ENCODE peak calls at places on chromosome 12, in five cellular contexts. M is body of pancreas, I is gastrocnemius medialis, B is choroid plexus epithelial cell, P is LNCaP clone FGC. S is an unnamed sample.

GRCh38 chr12:104177663-104178501 is 37.7 kb upstream of the TXNRD1 start:
- DNase-seq in M (peak), P (no peak), I (peak), B (peak), S (peak)

GRCh38 chr12:85280138-85280983 is at the start of gene ALX1:
- DNase-seq in B (peak), I (no peak), M (no peak), P (no peak), S (peak)

GRCh38 chr12:93173178-93173957 is 204.4 kb upstream of the NUDT4 start:
- DNase-seq in I (no peak), B (peak), M (no peak), P (no peak), S (peak)

GRCh38 chr12:113191236-113191635 is 5.7 kb downstream of the RITA1 start:
- DNase-seq in B (no peak), P (no peak), I (no peak), M (no peak), S (no peak)

GRCh38 chr12:6360578-6361490 is 14.5 kb downstream of the SCNN1A start:
- DNase-seq in M (no peak), I (no peak), B (no peak), P (no peak), S (no peak)

GRCh38 chr12:54680374-54680773 is 32.2 kb upstream of the DCD start:
- DNase-seq in I (no peak), P (no peak), M (peak), B (peak), S (peak)

GRCh38 chr12:43882578-43883178 is 46.8 kb downstream of the TMEM117 start:
- DNase-seq in P (peak), M (peak), B (peak), I (no peak), S (peak)

GRCh38 chr12:52837341-52837741 is 3.2 kb upstream of the KRT79 start:
- DNase-seq in B (peak), P (no peak), I (no peak), M (no peak), S (peak)

GRCh38 chr12:113241191-113242017 is 20.1 kb downstream of the TPCN1 start:
- DNase-seq in B (peak), P (no peak), I (peak), M (peak), S (peak)

GRCh38 chr12:111216387-111217159 is 152.3 kb downstream of the PHETA1 start:
- DNase-seq in I (no peak), P (no peak), B (no peak), M (no peak), S (no peak)

GRCh38 chr12:96880220-96880619 is 26.8 kb upstream of the NEDD1 start:
- DNase-seq in M (no peak), P (no peak), I (no peak), B (peak), S (peak)

GRCh38 chr12:123902821-123903220 is 69.8 kb downstream of the CCDC92 start:
- DNase-seq in M (no peak), B (no peak), I (no peak), P (no peak), S (no peak)
- TF ChIP-seq CTCF in M (no peak), B (no peak), I (no peak), P (no peak), S (no peak)

DNA sequence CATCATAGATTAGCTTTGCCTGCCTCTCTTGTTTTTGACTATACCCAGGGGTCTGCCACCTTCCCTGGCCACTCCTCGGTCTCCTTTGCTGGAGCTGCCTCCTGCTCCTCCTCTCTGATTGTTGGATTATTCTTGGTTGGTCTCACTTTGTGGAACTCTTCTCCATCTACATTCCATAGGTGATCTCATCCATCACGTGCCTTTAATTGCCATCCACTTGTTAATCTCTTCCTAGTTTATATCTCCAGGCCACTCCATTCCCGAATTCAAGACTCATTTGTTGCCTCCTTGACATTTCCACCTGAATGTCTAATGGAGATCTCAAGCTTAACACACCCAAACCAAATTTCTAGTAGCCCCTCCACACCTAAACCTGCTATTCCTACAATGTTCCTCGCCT is 5.4 kb downstream of the POLR3B start:
- DNase-seq in P (no peak), M (no peak), B (no peak), I (no peak), S (no peak)
- H3K4me3 ChIP-seq in P (no peak), M (no peak), B (no peak), I (no peak), S (no peak)

DNA sequence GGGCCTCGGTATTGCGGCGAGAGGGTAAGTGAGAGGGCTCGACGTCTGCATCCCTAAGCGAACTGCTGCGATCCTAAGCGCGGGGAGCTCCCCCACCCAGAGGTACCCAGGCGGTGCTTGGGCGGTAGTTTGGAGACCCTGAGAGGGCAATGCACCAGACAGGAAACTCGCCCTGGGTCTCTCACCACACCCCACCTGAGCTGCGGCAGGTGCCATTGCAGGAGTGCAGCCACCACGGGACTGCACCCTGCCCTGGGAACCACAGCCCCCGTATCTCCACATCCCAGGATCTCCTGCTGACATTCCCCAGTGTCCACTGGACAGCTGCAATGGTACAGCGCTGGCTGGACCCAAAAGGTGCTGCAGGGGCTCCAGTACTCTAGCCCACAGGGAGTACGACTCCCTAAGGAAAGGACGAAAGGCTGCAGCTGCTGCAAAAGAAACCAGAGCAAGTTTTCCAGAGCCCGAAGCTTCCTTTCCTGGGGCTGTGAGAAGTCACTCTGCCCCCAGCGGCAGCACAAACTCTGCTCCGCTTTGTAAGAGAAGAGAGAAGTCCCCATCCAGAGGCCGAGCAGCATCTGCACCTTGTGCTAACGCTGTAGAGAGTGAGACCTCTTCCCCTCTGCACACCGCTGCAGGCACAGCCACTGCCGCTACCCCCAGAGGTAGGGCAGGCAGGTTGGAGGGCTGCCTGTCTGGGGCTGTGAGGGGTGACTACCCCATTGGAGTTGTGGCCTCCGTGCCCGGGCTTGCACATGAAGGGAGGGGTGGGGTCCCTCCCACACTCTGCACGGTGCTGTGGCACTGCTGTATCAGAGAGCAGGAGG is 31.1 kb upstream of the MON2 start:
- DNase-seq in P (peak), I (no peak), B (peak), M (peak), S (peak)
- TF ChIP-seq CTCF in P (peak), I (no peak), B (peak), M (peak), S (peak)

DNA sequence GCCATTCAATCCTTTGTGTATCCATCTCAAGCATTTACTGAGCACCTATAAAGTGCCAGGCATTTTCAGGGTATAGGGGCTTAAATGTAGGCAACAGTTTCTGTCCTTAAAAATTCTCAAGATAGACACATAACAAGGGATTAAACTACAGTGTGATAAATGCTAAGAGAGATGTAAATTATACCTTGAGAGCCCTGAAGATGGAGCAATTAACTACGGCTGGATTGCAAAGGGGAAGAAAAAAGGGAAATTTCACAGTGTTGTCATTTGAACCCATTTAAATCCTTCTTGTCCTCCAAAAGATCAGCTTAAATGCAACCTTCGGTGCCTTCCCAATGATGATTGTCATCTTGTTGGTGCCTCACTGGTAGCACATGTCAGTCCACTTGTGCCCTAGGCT is 11.5 kb upstream of the IL26 start:
- DNase-seq in B (peak), I (no peak), M (no peak), P (no peak), S (no peak)
- H3K4me3 ChIP-seq in B (no peak), I (peak), M (no peak), P (peak), S (no peak)

DNA sequence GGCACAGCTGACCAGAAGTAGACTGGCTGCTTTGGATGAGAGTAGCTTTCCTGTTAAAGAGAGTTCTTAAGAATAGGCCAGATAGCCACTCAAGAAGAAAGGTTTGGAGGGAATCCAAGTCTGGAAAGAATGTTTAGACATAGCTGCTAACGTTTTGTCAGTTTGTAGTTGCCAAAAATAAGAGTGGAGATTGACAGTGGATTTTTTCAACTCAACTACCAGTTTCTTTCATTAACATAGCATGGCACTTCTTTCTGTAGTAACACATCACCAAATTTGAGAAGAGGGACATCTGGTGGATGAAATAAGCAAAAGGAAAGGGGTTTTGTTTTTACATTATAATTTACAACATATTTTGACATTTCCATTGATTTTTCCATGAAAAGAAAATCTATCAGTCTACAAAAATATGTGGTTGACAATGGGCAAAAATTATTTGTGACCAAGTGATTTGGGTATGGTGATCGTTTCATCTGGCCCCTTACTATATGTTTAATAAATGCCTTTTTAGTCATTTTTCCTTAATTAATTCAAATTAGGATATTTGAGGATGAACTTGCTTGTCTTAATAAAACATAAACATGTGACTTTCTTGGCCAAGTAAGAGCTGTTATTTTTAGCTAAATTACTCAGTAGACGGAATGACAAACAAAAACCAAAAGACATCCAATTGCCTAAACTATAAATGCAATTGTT is 71.1 kb downstream of the PTPRR start:
- DNase-seq in I (no peak), M (no peak), P (no peak), B (peak), S (peak)
- TF ChIP-seq CTCF in I (no peak), M (no peak), P (peak), B (peak), S (peak)

GRCh38 chr12:10392394-10392930 is 2.6 kb upstream of the KLRK1 start:
- DNase-seq in P (peak), M (peak), I (peak), B (peak), S (peak)

GRCh38 chr12:10393291-10393690 is 3.5 kb upstream of the KLRK1 start:
- DNase-seq in M (no peak), I (no peak), B (no peak), P (no peak), S (no peak)

GRCh38 chr12:10398168-10398567 is 8.3 kb upstream of the KLRK1 start:
- DNase-seq in M (no peak), P (no peak), I (no peak), B (no peak), S (no peak)

GRCh38 chr12:10397311-10397710 is 7.5 kb upstream of the KLRK1 start:
- DNase-seq in M (no peak), I (no peak), P (no peak), B (no peak), S (no peak)

GRCh38 chr12:10395390-10395998 is 5.7 kb upstream of the KLRK1 start:
- DNase-seq in B (peak), P (peak), I (peak), M (peak), S (peak)
- H3K4me3 ChIP-seq in B (no peak), P (peak), I (no peak), M (no peak), S (no peak)

DNA sequence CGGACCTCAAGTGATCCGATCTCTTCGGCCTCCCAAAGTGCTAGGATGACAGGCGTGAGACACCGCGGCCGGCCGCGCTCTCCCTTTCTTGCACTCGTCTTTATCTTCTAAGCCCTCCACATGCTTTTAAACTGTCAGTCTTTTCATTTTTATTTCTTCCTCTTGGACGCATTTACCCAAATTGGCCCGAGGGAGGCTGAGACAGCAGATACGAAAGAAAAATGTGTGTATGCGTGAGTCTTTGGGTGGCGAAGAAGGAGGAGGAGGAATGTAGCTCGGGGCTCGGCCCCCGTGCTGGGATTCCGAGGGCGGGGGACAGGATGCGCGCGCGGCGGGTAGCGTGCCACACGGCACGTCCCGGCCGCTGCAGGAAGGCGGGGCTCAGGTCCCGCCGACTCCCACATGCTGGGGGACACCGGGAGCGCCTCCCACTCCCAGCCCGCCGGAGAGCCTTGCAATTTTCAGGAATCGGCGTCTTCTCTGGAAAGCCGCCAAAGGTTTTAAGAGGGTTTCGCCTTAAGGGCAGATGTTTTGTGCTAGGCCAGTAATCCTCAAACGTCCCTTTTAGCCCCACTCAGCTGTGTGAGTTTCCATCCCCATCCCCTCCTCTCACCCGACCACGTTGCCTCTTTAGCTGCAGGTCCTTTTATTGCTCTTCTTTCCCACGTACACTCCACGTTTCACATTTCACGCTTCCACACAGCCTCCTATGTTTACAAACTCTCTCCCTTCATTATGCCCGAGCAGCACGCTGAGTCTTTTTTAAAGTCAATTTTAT is 34.7 kb upstream of the SLC2A3 start:
- DNase-seq in B (peak), M (peak), P (no peak), I (peak), S (peak)
- TF ChIP-seq CTCF in B (peak), M (no peak), P (no peak), I (no peak), S (no peak)

GRCh38 chr12:108643941-108644742 is 10.4 kb upstream of the SELPLG start:
- DNase-seq in M (no peak), B (no peak), I (peak), P (no peak), S (peak)

GRCh38 chr12:108644743-108645120 is 11.0 kb upstream of the SELPLG start:
- DNase-seq in P (no peak), M (no peak), I (peak), B (no peak), S (no peak)

GRCh38 chr12:108646597-108647190 is 13.0 kb upstream of the SELPLG start:
- DNase-seq in I (no peak), B (peak), P (no peak), M (no peak), S (peak)

GRCh38 chr12:108647199-108647935 is 13.7 kb upstream of the SELPLG start:
- DNase-seq in B (peak), M (no peak), P (no peak), I (no peak), S (no peak)

GRCh38 chr12:108645686-108646596 is 12.2 kb upstream of the SELPLG start:
- DNase-seq in P (no peak), M (no peak), B (no peak), I (peak), S (no peak)
- H3K4me3 ChIP-seq in P (no peak), M (no peak), B (no peak), I (no peak), S (no peak)

GRCh38 chr12:38053655-38054464 is 262.7 kb upstream of the ALG10B start:
- DNase-seq in M (peak), I (no peak), P (peak), B (no peak), S (no peak)
- TF ChIP-seq CTCF in M (peak), I (no peak), P (peak), B (no peak), S (no peak)

S was measured in fibroblast of mammary gland.